ENCODE peak calls at places on chromosome 12, in six cellular contexts. L, Q, D, V, Z and Y are unnamed samples.

GRCh38 chr12:1619599-1619998 is 9.4 kb upstream of the WNT5B start:
- DNase-seq in V (no peak), D (no peak), L (no peak), Q (no peak), Z (peak; percentile 35), Y (no peak)

GRCh38 chr12:19894803-19895202 is 455.5 kb downstream of the AEBP2 start:
- DNase-seq in V (no peak), Z (no peak), D (no peak), L (no peak), Q (peak; percentile 21), Y (no peak)

GRCh38 chr12:68334136-68334535 is 2.0 kb upstream of the MDM1 start:
- DNase-seq in D (no peak), V (no peak), Z (peak; percentile 36), Q (no peak), L (no peak), Y (no peak)

GRCh38 chr12:21823581-21823980 is 49.1 kb upstream of the KCNJ8 start:
- DNase-seq in Q (no peak), D (no peak), V (no peak), L (no peak), Z (no peak), Y (no peak)

GRCh38 chr12:80780746-80781145 is 64.0 kb downstream of the MYF5 start:
- DNase-seq in V (peak; percentile 29), D (no peak), L (no peak), Z (no peak), Q (no peak), Y (no peak)

GRCh38 chr12:13223941-13224340 is 27.4 kb downstream of the EMP1 start:
- DNase-seq in V (no peak), Z (no peak), D (no peak), Q (peak; percentile 52), L (no peak), Y (no peak)

GRCh38 chr12:19421503-19422282 is 17.6 kb upstream of the AEBP2 start:
- DNase-seq in D (no peak), V (no peak), L (no peak), Z (no peak), Q (no peak), Y (no peak)

GRCh38 chr12:112458330-112458729 is 39.6 kb downstream of the PTPN11 start:
- DNase-seq in L (no peak), Z (no peak), V (no peak), D (no peak), Q (no peak), Y (no peak)

GRCh38 chr12:10189653-10190052 is 10.8 kb downstream of the TMEM52B start:
- DNase-seq in Q (peak; percentile 66), V (no peak), L (no peak), D (no peak), Z (no peak), Y (no peak)

GRCh38 chr12:105041186-105041585 is 43.1 kb downstream of the ALDH1L2 start:
- DNase-seq in L (no peak), D (no peak), V (no peak), Z (no peak), Q (no peak), Y (no peak)

GRCh38 chr12:45730116-45730841 is 773 bp downstream of the ARID2 start:
- DNase-seq in D (peak; percentile 50), Z (peak; percentile 52), Q (peak; percentile 43), V (no peak), L (no peak), Y (peak; percentile 28)

GRCh38 chr12:76878045-76878898 is 547 bp downstream of the CSRP2 start:
- DNase-seq in Q (no peak), Z (no peak), D (peak; percentile 18), L (peak; percentile 70), V (peak; percentile 23), Y (peak; percentile 19)

GRCh38 chr12:102675672-102676071 is 195.3 kb upstream of the IGF1 start:
- DNase-seq in V (no peak), L (no peak), Q (peak; percentile 13), D (no peak), Z (no peak), Y (peak; percentile 7)

GRCh38 chr12:124720687-124721500 is 142.8 kb downstream of the SCARB1 start:
- DNase-seq in Q (peak; percentile 60), V (no peak), Z (peak; percentile 39), L (no peak), D (peak; percentile 86), Y (peak; percentile 51)

GRCh38 chr12:108712164-108712924 is 19.0 kb downstream of the CORO1C start:
- DNase-seq in Z (no peak), V (no peak), D (no peak), L (no peak), Q (no peak), Y (no peak)

GRCh38 chr12:18810537-18811253 is 72.8 kb downstream of the CAPZA3 start:
- DNase-seq in Q (no peak), V (no peak), D (no peak), L (no peak), Z (no peak), Y (no peak)

GRCh38 chr12:49032679-49033447 is 14.3 kb upstream of the PRKAG1 start:
- DNase-seq in L (no peak), V (no peak), Z (no peak), Q (no peak), D (no peak), Y (no peak)

GRCh38 chr12:69239922-69240624 is 704 bp downstream of the CPSF6 start:
- DNase-seq in D (peak; percentile 58), V (no peak), Q (peak; percentile 15), L (peak; percentile 8), Z (peak; percentile 55), Y (no peak)

GRCh38 chr12:116955382-116956021 is 44.8 kb downstream of the FBXW8 start:
- DNase-seq in Q (peak; percentile 26), Z (peak; percentile 34), L (peak; percentile 25), V (peak; percentile 28), D (no peak), Y (no peak)

GRCh38 chr12:95620171-95620570 is 68.9 kb upstream of the USP44 start:
- DNase-seq in Q (no peak), V (no peak), Z (no peak), L (no peak), D (no peak), Y (no peak)

GRCh38 chr12:47824198-47824597 is 4.5 kb upstream of the HDAC7 start:
- DNase-seq in D (no peak), Z (no peak), Q (no peak), V (no peak), L (no peak), Y (no peak)

GRCh38 chr12:57226588-57227314 is 2.8 kb upstream of the SHMT2 start:
- DNase-seq in Z (no peak), V (no peak), D (no peak), Q (no peak), L (no peak), Y (no peak)
- TF ChIP-seq POLR2A in Z (no peak), V (no peak), D (no peak), Q (no peak), L (no peak), Y (no peak)

GRCh38 chr12:50636505-50636904 is 127.4 kb upstream of the ATF1 start:
- DNase-seq in V (no peak), Q (no peak), Z (no peak), L (no peak), D (no peak), Y (no peak)

GRCh38 chr12:50635356-50635755 is 128.5 kb upstream of the ATF1 start:
- DNase-seq in Q (no peak), D (no peak), V (no peak), L (no peak), Z (no peak), Y (no peak)

GRCh38 chr12:50634379-50634778 is 129.5 kb upstream of the ATF1 start:
- DNase-seq in Q (no peak), D (no peak), V (no peak), L (no peak), Z (no peak), Y (no peak)

GRCh38 chr12:50633950-50634349 is 129.2 kb downstream of the DIP2B start:
- DNase-seq in Z (no peak), V (no peak), L (no peak), Q (peak; percentile 41), D (no peak), Y (no peak)

DNA sequence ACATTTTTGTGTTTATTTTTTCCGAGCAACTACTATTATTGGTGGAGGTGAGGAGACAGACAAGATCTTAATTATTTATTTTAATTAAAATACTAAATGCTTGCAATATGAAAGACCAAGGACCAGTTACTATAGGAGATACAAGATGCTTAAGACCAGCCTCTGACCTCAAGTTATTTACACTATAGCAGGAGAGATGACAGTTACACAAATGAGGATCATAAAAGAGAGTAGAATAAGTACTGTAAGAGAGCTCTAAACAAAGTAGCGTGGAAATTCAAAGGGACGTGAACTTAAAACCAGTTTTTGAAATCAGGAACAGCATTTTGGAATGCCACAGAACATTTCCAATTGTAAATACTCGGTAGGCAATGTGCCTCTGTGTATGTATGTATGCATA is 128.0 kb upstream of the ATF1 start:
- DNase-seq in Q (no peak), L (no peak), D (no peak), V (no peak), Z (no peak), Y (no peak)
- TF ChIP-seq POLR2A in Q (no peak), L (no peak), D (no peak), V (no peak), Z (no peak), Y (no peak)

GRCh38 chr12:57813971-57814771 is 4.4 kb downstream of the AVIL start:
- DNase-seq in D (no peak), Z (no peak), V (peak; percentile 67), Q (no peak), L (no peak), Y (no peak)

GRCh38 chr12:57815177-57816000 is 3.1 kb downstream of the AVIL start:
- DNase-seq in V (peak; percentile 42), L (no peak), Q (no peak), D (no peak), Z (no peak), Y (no peak)

GRCh38 chr12:57811028-57811755 is 7.3 kb downstream of the AVIL start:
- DNase-seq in V (no peak), Z (no peak), D (no peak), Q (no peak), L (no peak), Y (no peak)

GRCh38 chr12:57816001-57816854 is 2.3 kb downstream of the AVIL start:
- DNase-seq in V (no peak), Z (no peak), Q (no peak), L (no peak), D (no peak), Y (no peak)

DNA sequence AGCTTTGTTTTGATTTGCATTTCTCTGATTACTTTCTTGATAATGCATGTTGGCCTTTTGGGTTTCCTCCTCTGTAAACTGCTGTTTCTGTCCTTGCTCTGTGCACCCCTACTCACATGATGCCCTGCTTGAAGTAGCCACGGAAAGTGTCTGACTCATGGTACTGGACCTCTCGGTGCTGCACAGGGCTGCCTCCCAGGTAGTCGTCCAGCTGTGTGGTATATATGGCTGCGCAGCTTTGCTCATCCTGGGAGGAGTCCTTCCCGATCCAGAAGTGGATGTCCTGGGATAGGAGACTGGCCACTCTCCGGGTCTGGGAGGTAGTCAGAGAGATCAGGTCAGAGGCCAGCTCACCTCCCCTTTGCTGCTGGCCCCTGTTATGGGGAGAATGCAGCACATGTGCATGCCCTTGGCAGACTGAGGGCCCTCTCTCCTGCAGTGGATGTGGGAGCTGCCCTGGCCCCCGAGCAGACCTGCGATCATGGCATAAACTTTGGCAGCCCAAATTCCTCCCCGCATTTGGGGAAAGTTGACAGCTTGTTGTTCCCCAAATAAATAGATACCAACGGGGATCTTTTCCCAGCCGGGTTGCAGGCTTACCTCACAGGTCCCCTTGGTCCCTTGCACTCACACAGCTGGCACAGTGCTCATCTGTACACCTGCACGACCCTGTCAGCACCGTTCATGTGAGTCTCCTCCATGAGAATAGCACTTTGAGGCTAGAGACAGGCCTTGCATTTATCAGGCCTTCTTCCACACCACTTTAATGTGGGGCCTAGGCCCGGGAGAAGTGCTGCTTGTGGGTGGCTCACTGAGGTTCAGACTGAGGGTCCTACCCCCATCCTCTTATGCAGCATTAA is 5.2 kb downstream of the AVIL start:
- DNase-seq in Q (no peak), V (no peak), L (no peak), Z (no peak), D (no peak), Y (peak; percentile 42)
- TF ChIP-seq POLR2A in Q (no peak), V (no peak), L (no peak), Z (no peak), D (no peak), Y (no peak)

GRCh38 chr12:27497446-27497845 is 26.6 kb upstream of the PPFIBP1 start:
- DNase-seq in Z (no peak), V (no peak), L (no peak), Q (no peak), D (no peak), Y (no peak)
- TF ChIP-seq POLR2A in Z (no peak), V (no peak), L (no peak), Q (no peak), D (no peak), Y (no peak)